ENCODE peak calls at places on chromosomes 3 and 15, in eight cellular contexts. I, U, G, N, V, Z, L and H are unnamed samples.

GRCh38 chr3:194884649-194885315 is 199.1 kb downstream of the FAM43A start:
- DNase-seq in I (no peak), U (no peak), G (no peak), N (no peak), V (no peak), Z (no peak), L (no peak), H (no peak)

GRCh38 chr3:172869356-172869755 is 118.8 kb downstream of the ECT2 start:
- DNase-seq in I (no peak), U (no peak), G (no peak), N (no peak), V (no peak), Z (no peak), L (no peak), H (no peak)

GRCh38 chr15:98071786-98072185 is 111.3 kb downstream of the ARRDC4 start:
- DNase-seq in I (no peak), U (no peak), G (no peak), N (no peak), V (no peak), Z (no peak), L (no peak), H (no peak)

GRCh38 chr3:150703756-150704344 is at the start of gene ERICH6:
- DNase-seq in I (peak; percentile 79), U (peak; percentile 74), G (peak; percentile 97), N (peak; percentile 95), V (peak; percentile 86), Z (peak; percentile 83), L (peak; percentile 58), H (peak; percentile 93)

GRCh38 chr15:79451361-79451999 is 19.3 kb downstream of the MINAR1 start:
- DNase-seq in I (no peak), U (no peak), G (peak; percentile 34), N (no peak), V (peak; percentile 20), Z (no peak), L (no peak), H (no peak)

GRCh38 chr3:167520656-167521360 is 47.0 kb upstream of the SERPINI2 start:
- DNase-seq in I (no peak), U (no peak), G (no peak), N (no peak), V (no peak), Z (no peak), L (no peak), H (no peak)

GRCh38 chr3:39415983-39416382 is 9.5 kb downstream of the RPSA start:
- DNase-seq in I (no peak), U (no peak), G (no peak), N (peak; percentile 38), V (no peak), Z (no peak), L (no peak), H (no peak)

GRCh38 chr3:13624021-13624420 is 75.1 kb downstream of the FBLN2 start:
- DNase-seq in I (no peak), U (no peak), G (no peak), N (no peak), V (no peak), Z (no peak), L (no peak), H (no peak)

GRCh38 chr3:12840591-12841084 is 727 bp downstream of the RPL32 start:
- DNase-seq in I (no peak), U (no peak), G (no peak), N (peak; percentile 21), V (no peak), Z (no peak), L (no peak), H (no peak)

GRCh38 chr3:117752984-117753717 is 1043.6 kb downstream of the TUSC7 start:
- DNase-seq in I (no peak), U (no peak), G (no peak), N (no peak), V (no peak), Z (no peak), L (no peak), H (no peak)

GRCh38 chr3:177197934-177198484 is 727 bp upstream of the TBL1XR1 start:
- DNase-seq in I (no peak), U (no peak), G (no peak), N (no peak), V (no peak), Z (no peak), L (no peak), H (no peak)

GRCh38 chr3:152978152-152978551 is 143.2 kb downstream of the P2RY1 start:
- DNase-seq in I (peak; percentile 17), U (no peak), G (no peak), N (no peak), V (no peak), Z (no peak), L (no peak), H (no peak)

GRCh38 chr15:44009056-44009455 is 182.3 kb downstream of the WDR76 start:
- DNase-seq in I (no peak), U (no peak), G (no peak), N (no peak), V (no peak), Z (no peak), L (no peak), H (no peak)

DNA sequence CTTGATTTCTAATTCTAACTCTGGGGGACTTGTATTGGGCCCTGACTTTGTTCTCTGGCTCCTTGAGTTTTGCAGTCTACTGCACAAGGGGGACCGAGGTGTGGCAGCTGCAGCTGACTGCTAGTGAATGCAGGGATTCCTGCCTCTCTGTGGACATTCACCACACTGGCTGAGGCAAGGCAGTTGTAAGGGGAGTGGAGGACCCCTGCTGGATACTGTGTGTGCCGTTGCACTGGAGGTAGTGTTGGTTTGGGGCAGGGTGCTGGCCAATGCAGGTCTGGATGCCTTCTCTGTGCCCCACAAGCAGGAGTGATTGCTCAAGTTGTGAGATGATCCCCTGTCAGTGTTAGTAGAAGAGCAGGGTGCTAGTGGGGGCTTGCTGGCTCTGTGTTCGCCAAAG is 626.1 kb downstream of the SQOR start:
- DNase-seq in I (no peak), U (no peak), G (peak; percentile 65), N (no peak), V (no peak), Z (no peak), L (no peak), H (no peak)
- TF ChIP-seq CTCF in I (no peak), U (no peak), G (peak; percentile 42), N (no peak), V (no peak), Z (no peak), L (no peak), H (no peak)

GRCh38 chr3:183818041-183818620 is 7.2 kb downstream of the MAP6D1 start:
- DNase-seq in I (no peak), U (no peak), G (no peak), N (no peak), V (no peak), Z (no peak), L (no peak), H (no peak)

GRCh38 chr3:183816681-183817080 is 8.7 kb downstream of the MAP6D1 start:
- DNase-seq in I (no peak), U (no peak), G (no peak), N (no peak), V (no peak), Z (no peak), L (no peak), H (no peak)

GRCh38 chr3:183818706-183819624 is 6.4 kb downstream of the MAP6D1 start:
- DNase-seq in I (no peak), U (no peak), G (no peak), N (no peak), V (no peak), Z (no peak), L (no peak), H (no peak)

GRCh38 chr3:183817111-183817510 is 8.3 kb downstream of the MAP6D1 start:
- DNase-seq in I (no peak), U (no peak), G (no peak), N (no peak), V (no peak), Z (no peak), L (no peak), H (no peak)

DNA sequence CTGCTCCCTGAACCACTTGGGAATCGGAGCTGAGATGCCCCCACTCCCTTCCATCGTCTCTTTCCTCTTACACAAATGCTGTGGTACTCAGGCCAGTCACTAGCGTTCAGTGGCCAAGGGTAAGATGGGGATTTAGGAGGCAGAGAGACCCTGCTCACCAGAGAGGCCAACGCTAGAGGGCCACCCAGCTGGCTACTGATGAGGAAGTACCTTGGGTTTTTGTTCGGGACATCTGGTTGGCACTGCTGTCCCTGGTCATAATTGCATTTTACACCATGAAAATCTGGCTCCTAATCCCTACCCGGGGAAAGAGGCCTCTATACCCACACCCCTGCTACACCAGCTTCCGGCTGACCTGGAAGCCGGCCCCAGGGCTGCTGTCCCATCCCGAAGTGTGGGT is 7.7 kb downstream of the MAP6D1 start:
- DNase-seq in I (no peak), U (no peak), G (no peak), N (no peak), V (no peak), Z (no peak), L (no peak), H (no peak)
- TF ChIP-seq CTCF in I (no peak), U (no peak), G (no peak), N (no peak), V (no peak), Z (no peak), L (no peak), H (no peak)

GRCh38 chr3:130621824-130622223 is 104.8 kb downstream of the COL6A6 start:
- DNase-seq in I (no peak), U (no peak), G (no peak), N (no peak), V (no peak), Z (no peak), L (no peak), H (no peak)
- TF ChIP-seq CTCF in I (no peak), U (no peak), G (no peak), N (no peak), V (no peak), Z (no peak), L (no peak), H (no peak)

GRCh38 chr15:62404194-62404985 is 239.3 kb upstream of the C2CD4B start:
- DNase-seq in I (no peak), U (no peak), G (no peak), N (no peak), V (no peak), Z (no peak), L (no peak), H (no peak)

GRCh38 chr15:62412634-62413033 is 247.5 kb upstream of the C2CD4B start:
- DNase-seq in I (no peak), U (no peak), G (no peak), N (no peak), V (no peak), Z (no peak), L (no peak), H (no peak)

GRCh38 chr15:62406268-62406667 is 241.2 kb upstream of the C2CD4B start:
- DNase-seq in I (no peak), U (no peak), G (no peak), N (no peak), V (no peak), Z (no peak), L (no peak), H (no peak)

GRCh38 chr15:62407216-62407615 is 242.1 kb upstream of the C2CD4B start:
- DNase-seq in I (no peak), U (no peak), G (no peak), N (no peak), V (no peak), Z (no peak), L (no peak), H (no peak)

DNA sequence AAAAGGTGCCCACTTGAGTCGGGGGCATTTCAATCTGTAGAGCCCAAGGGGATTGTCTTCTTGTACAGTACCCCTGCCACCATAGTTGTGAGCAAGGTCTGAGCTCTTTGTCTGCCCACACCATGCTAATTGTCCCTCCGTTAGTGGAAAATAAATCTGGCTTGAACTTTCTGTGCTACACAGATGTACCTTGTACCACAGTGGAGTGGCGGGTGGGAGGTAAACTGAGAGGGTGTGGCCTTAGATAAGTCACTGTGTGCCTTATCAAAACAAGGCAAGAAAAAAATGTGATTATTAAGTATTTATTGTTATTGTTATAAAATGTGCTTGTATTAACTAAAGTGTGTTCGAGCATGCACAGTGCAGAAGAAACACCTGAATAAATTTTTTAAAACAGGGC is 242.9 kb upstream of the C2CD4B start:
- DNase-seq in I (no peak), U (no peak), G (no peak), N (no peak), V (no peak), Z (no peak), L (no peak), H (no peak)
- TF ChIP-seq CTCF in I (no peak), U (no peak), G (no peak), N (no peak), V (no peak), Z (no peak), L (no peak), H (no peak)